ENCODE peak calls at places on chromosomes 13 and 19, in five cellular contexts. H, A, K, W and Q are unnamed samples.
A peak's percentile ranks its signal among the peaks of the same experiment; 100 is the strongest.

GRCh38 chr13:48233886-48234488 is 981 bp downstream of the ITM2B start:
- DNase-seq in H (no peak), K (no peak), W (no peak), A (no peak), Q (no peak)

GRCh38 chr13:112448621-112449544 is 72.7 kb downstream of the SPACA7 start:
- DNase-seq in K (no peak), H (no peak), A (no peak), W (peak; percentile 15), Q (no peak)

GRCh38 chr19:39195755-39196154 is 1.0 kb upstream of the NCCRP1 start:
- DNase-seq in H (no peak), W (no peak), K (no peak), A (no peak), Q (no peak)

GRCh38 chr19:30448386-30449130 is 76.4 kb downstream of the ZNF536 start:
- DNase-seq in A (no peak), H (no peak), K (no peak), W (no peak), Q (no peak)

GRCh38 chr13:94947965-94948371 is 235.6 kb upstream of the SOX21 start:
- DNase-seq in W (no peak), H (no peak), K (no peak), A (no peak), Q (no peak)

GRCh38 chr19:883661-884211 is 9.3 kb downstream of the MED16 start:
- DNase-seq in H (no peak), K (no peak), A (no peak), W (no peak), Q (no peak)

GRCh38 chr19:46497773-46498172 is 2.1 kb upstream of the PNMA8B start:
- DNase-seq in H (no peak), K (no peak), A (no peak), W (no peak), Q (no peak)

GRCh38 chr19:39086401-39086800 is 2.2 kb downstream of the ACP7 start:
- DNase-seq in A (no peak), W (no peak), H (no peak), K (no peak), Q (no peak)

GRCh38 chr19:46621191-46622117 is 3.4 kb downstream of the PTGIR start:
- DNase-seq in A (no peak), W (no peak), H (no peak), K (no peak), Q (no peak)

GRCh38 chr13:50072676-50073075 is 57.4 kb downstream of the KCNRG start:
- DNase-seq in W (no peak), A (no peak), H (no peak), K (no peak), Q (no peak)

GRCh38 chr19:8631425-8631819 is 989 bp downstream of the NFILZ start:
- DNase-seq in K (no peak), H (no peak), W (peak; percentile 58), A (no peak), Q (no peak)